ENCODE peak calls at places on chromosomes 11 and 22, in nine cellular contexts. J, F, O, L, I, N, U, P and D are unnamed samples.

GRCh38 chr22:49967333-49968241 is 7.0 kb downstream of the PIM3 start:
- DNase-seq in O (peak; percentile 49), I (peak; percentile 93), J (no peak), L (no peak), F (peak; percentile 80), U (no peak), N (no peak), P (no peak), D (no peak)

GRCh38 chr11:6489338-6489737 is 7.7 kb upstream of the DNHD1 start:
- DNase-seq in F (no peak), U (no peak), P (no peak), I (no peak), J (no peak), O (no peak), L (no peak), N (no peak), D (no peak)

GRCh38 chr22:25630446-25630845 is 66.0 kb downstream of the GRK3 start:
- DNase-seq in N (no peak), P (peak; percentile 70), I (no peak), O (no peak), J (no peak), L (no peak), F (no peak), U (no peak), D (no peak)

GRCh38 chr11:79864882-79865281 is 424.1 kb upstream of the TENM4 start:
- DNase-seq in F (no peak), J (no peak), N (no peak), U (no peak), I (no peak), P (no peak), L (no peak), O (no peak), D (no peak)

GRCh38 chr22:49825944-49826602 is 1.6 kb downstream of the BRD1 start:
- DNase-seq in J (no peak), U (peak; percentile 84), I (peak; percentile 61), P (peak; percentile 48), O (no peak), N (no peak), F (peak; percentile 73), L (no peak), D (peak; percentile 29)

GRCh38 chr11:68317147-68317785 is 4.9 kb downstream of the LRP5 start:
- DNase-seq in I (no peak), P (no peak), F (peak; percentile 40), O (no peak), U (no peak), N (no peak), L (no peak), J (no peak), D (no peak)

GRCh38 chr11:61080526-61080925 is 21.8 kb upstream of the CD5 start:
- DNase-seq in J (no peak), P (no peak), F (no peak), U (peak; percentile 50), L (no peak), I (no peak), N (no peak), O (no peak), D (no peak)

GRCh38 chr11:33682446-33682845 is 18.2 kb downstream of the C11orf91 start:
- DNase-seq in P (no peak), I (no peak), J (no peak), N (no peak), F (no peak), O (no peak), U (no peak), L (no peak), D (peak; percentile 48)

GRCh38 chr11:5204787-5205186 is 4.3 kb upstream of the OR51V1 start:
- DNase-seq in F (no peak), O (no peak), J (no peak), L (peak; percentile 68), N (peak; percentile 58), U (no peak), I (no peak), P (peak; percentile 61), D (peak; percentile 63)

GRCh38 chr22:26949193-26949592 is 291.8 kb downstream of the MIAT start:
- DNase-seq in U (no peak), F (no peak), I (no peak), J (no peak), L (no peak), P (peak; percentile 26), N (no peak), O (no peak), D (peak; percentile 48)

GRCh38 chr11:3939211-3939610 is 83.7 kb downstream of the STIM1 start:
- DNase-seq in J (no peak), I (no peak), L (no peak), O (no peak), F (no peak), U (no peak), P (peak; percentile 96), N (peak; percentile 84), D (no peak)

GRCh38 chr11:132064987-132065620 is 694.7 kb downstream of the NTM start:
- DNase-seq in I (no peak), F (no peak), N (peak; percentile 92), J (no peak), P (peak; percentile 100), U (no peak), O (no peak), L (no peak), D (no peak)

GRCh38 chr11:62544521-62545436 is 1.8 kb downstream of the AHNAK start:
- DNase-seq in F (peak; percentile 76), I (no peak), L (no peak), J (no peak), O (peak; percentile 53), U (no peak), N (no peak), P (peak; percentile 15), D (peak; percentile 52)

DNA sequence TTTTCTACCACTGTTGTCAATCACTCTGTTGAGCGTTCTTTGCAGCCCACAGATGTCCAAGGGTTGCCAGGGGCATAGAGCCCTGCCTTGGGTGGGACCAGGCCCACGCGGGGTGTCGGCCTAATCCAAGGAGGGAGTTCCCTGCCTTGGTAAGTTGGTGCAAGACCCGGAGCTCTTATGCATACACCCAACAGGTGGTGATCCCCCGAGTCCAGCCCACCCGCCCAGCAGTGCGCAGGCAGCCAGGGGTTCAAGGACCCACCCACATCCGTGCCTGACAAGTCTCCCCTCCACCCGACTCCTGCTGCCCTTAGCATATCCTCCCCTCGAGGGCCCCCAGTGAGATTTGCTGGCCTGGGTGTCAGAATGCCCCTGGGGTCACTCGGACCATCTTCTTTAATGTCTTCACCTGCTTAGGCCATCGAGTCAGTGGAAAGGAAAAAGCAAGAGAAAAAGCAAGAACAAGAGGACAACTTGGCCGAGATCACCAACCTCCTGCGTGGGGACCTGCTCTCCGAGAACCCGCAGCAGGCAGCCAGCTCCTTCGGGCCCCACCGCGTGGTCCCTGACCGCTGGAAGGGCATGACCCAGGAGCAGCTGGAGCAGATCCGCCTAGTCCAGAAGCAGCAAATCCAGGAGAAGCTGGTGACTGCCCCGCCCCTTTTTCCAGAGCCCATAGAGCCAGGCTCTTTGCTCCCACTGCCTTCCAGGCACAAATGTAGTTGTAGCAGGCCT is 12.2 kb downstream of the RIBC2 start:
- DNase-seq in F (no peak), I (peak; percentile 30), P (no peak), L (no peak), O (no peak), U (no peak), J (no peak), N (no peak), D (no peak)
- TF ChIP-seq CTCF in F (no peak), I (no peak), P (no peak), L (no peak), O (no peak), U (no peak), J (no peak), N (no peak), D (no peak)

GRCh38 chr11:118672865-118673264 is 6.6 kb downstream of the TREH start:
- DNase-seq in O (no peak), P (no peak), I (no peak), N (no peak), U (no peak), L (no peak), F (no peak), J (no peak), D (no peak)
- TF ChIP-seq CTCF in O (no peak), P (peak; percentile 16), I (no peak), N (peak; percentile 18), U (no peak), L (no peak), F (no peak), J (no peak), D (no peak)

GRCh38 chr11:1072116-1072820 is 2.4 kb upstream of the MUC2 start:
- DNase-seq in F (peak; percentile 45), L (peak; percentile 32), J (no peak), P (peak; percentile 65), I (peak; percentile 35), O (peak; percentile 17), N (no peak), U (no peak), D (no peak)

GRCh38 chr11:1070594-1071462 is 3.8 kb upstream of the MUC2 start:
- DNase-seq in U (no peak), N (no peak), O (no peak), J (no peak), F (no peak), I (peak; percentile 34), L (no peak), P (no peak), D (no peak)

GRCh38 chr11:1072821-1073231 is 1.8 kb upstream of the MUC2 start:
- DNase-seq in J (no peak), O (no peak), L (no peak), U (no peak), I (peak; percentile 32), N (no peak), P (no peak), F (peak; percentile 73), D (no peak)

GRCh38 chr11:1073261-1073724 is 1.4 kb upstream of the MUC2 start:
- DNase-seq in L (peak; percentile 4), N (no peak), O (peak; percentile 42), P (peak; percentile 46), J (no peak), U (no peak), F (peak; percentile 91), I (peak; percentile 76), D (peak; percentile 89)

DNA sequence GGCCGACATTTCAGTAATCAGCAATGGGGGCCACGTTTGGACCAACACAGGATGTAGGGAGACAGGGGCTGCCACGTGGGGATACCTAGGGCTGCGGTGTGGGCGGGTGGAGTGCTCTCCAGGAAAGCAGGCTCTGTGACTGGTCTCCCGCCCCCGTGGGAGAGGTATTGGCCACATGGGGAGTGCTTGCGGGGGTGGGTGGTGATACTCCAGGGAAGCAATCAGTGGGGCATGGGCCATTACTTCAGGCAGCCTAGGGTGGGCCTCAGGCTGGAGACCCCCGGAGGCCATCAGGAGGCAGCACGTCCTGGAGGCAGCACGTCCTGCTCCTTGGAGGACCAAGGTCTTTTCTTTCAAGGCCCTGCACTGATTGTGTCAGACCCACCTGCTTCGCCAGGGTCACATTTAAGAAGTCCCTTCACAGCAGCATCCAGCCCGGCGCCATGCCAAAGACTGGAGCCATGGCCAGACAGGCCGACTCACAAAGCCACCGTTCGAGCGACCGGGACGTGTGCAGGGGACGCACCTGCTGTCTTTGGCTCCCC is 3.0 kb upstream of the MUC2 start:
- DNase-seq in P (no peak), O (peak; percentile 14), N (no peak), F (peak; percentile 55), U (no peak), J (no peak), L (no peak), I (peak; percentile 46), D (no peak)
- TF ChIP-seq CTCF in P (no peak), O (no peak), N (no peak), F (no peak), U (no peak), J (no peak), L (no peak), I (no peak), D (no peak)

DNA sequence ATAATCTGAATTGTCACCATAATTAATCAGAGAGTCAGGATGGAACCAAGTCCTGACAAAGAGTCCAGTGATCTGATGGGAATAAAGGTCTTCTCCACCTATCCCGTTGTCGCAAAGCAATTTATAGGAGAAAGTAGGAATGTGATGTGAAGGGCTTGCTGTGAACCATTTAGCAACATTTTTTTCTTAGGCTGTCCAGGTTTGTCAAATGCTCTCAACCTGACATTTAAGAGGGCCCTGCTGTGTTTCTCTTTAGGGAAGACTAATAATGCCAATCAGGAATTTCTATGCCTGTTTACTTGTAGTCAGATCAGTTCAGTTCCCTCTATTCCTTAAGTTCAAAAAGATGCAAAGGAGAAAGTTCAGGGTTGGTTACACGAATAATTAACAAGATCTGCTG is 57.8 kb upstream of the CEP295 start:
- DNase-seq in I (no peak), P (no peak), U (no peak), F (no peak), N (no peak), L (no peak), O (no peak), J (no peak), D (no peak)
- TF ChIP-seq CTCF in I (no peak), P (no peak), U (no peak), F (no peak), N (no peak), L (no peak), O (no peak), J (no peak), D (no peak)